ENCODE peak calls at places on chromosomes 1 and 21, in seven cellular contexts. One of them, this sample, is unnamed. For H3K4me1, the result is how much of the 10 kb centered on the place peaks cover.

GRCh38 chr1:173503391-173503790 is 26.3 kb downstream of the PRDX6 start:
- DNase-seq in adrenal gland: no peak
- DNase-seq in K562: peak
- DNase-seq in stomach: no peak
- DNase-seq in tibial artery: no peak
- DNase-seq in heart right ventricle: no peak
- DNase-seq in PC-9: no peak
- DNase-seq in this sample: no peak

GRCh38 chr21:14630556-14631069 is 84.5 kb upstream of the SAMSN1 start:
- DNase-seq in adrenal gland: no peak
- DNase-seq in tibial artery: no peak
- DNase-seq in PC-9: no peak
- DNase-seq in K562: peak
- DNase-seq in heart right ventricle: no peak
- DNase-seq in stomach: no peak
- DNase-seq in this sample: no peak

GRCh38 chr1:56331892-56332567 is 247.3 kb downstream of the PLPP3 start:
- DNase-seq in stomach: no peak
- DNase-seq in tibial artery: no peak
- DNase-seq in heart right ventricle: no peak
- DNase-seq in K562: peak
- DNase-seq in adrenal gland: no peak
- DNase-seq in PC-9: no peak
- DNase-seq in this sample: no peak

GRCh38 chr1:238777551-238777950 is 608.8 kb upstream of the CHRM3 start:
- DNase-seq in tibial artery: no peak
- DNase-seq in K562: no peak
- DNase-seq in PC-9: no peak
- DNase-seq in stomach: no peak
- DNase-seq in adrenal gland: no peak
- DNase-seq in heart right ventricle: no peak
- DNase-seq in this sample: no peak

GRCh38 chr1:10692401-10693021 is 103.9 kb downstream of the CASZ1 start:
- DNase-seq in stomach: peak
- DNase-seq in PC-9: peak
- DNase-seq in adrenal gland: no peak
- DNase-seq in heart right ventricle: no peak
- DNase-seq in K562: peak
- DNase-seq in tibial artery: no peak
- DNase-seq in this sample: no peak

GRCh38 chr1:244226440-244226839 is 175.4 kb downstream of the ZBTB18 start:
- DNase-seq in heart right ventricle: no peak
- DNase-seq in PC-9: peak
- DNase-seq in K562: no peak
- DNase-seq in stomach: no peak
- DNase-seq in adrenal gland: no peak
- DNase-seq in tibial artery: no peak
- DNase-seq in this sample: peak

GRCh38 chr1:220281159-220281574 is 8.9 kb upstream of the RAB3GAP2 start:
- DNase-seq in stomach: no peak
- DNase-seq in K562: peak
- DNase-seq in adrenal gland: no peak
- DNase-seq in heart right ventricle: no peak
- DNase-seq in PC-9: peak
- DNase-seq in tibial artery: no peak
- DNase-seq in this sample: peak

GRCh38 chr1:100087396-100087795 is 45.3 kb downstream of the SASS6 start:
- DNase-seq in adrenal gland: no peak
- DNase-seq in K562: no peak
- DNase-seq in stomach: no peak
- DNase-seq in tibial artery: no peak
- DNase-seq in PC-9: no peak
- DNase-seq in heart right ventricle: no peak
- DNase-seq in this sample: no peak

GRCh38 chr1:26471498-26472329 is 526 bp upstream of the HMGN2 start:
- DNase-seq in tibial artery: peak
- DNase-seq in adrenal gland: peak
- DNase-seq in stomach: peak
- DNase-seq in K562: peak
- DNase-seq in heart right ventricle: peak
- DNase-seq in PC-9: peak
- DNase-seq in this sample: peak

GRCh38 chr1:44647896-44648295 is 26.4 kb downstream of the TMEM53 start:
- DNase-seq in K562: no peak
- DNase-seq in heart right ventricle: no peak
- DNase-seq in tibial artery: no peak
- DNase-seq in stomach: no peak
- DNase-seq in adrenal gland: no peak
- DNase-seq in PC-9: no peak
- DNase-seq in this sample: no peak

GRCh38 chr1:111454859-111455641 is 5.8 kb downstream of the ATP5PB start:
- DNase-seq in tibial artery: no peak
- DNase-seq in adrenal gland: no peak
- DNase-seq in heart right ventricle: no peak
- DNase-seq in K562: no peak
- DNase-seq in PC-9: no peak
- DNase-seq in stomach: no peak
- DNase-seq in this sample: no peak

GRCh38 chr1:114253900-114254299 is 100.2 kb upstream of the SYT6 start:
- DNase-seq in stomach: no peak
- DNase-seq in PC-9: no peak
- DNase-seq in adrenal gland: no peak
- DNase-seq in K562: no peak
- DNase-seq in heart right ventricle: no peak
- DNase-seq in tibial artery: no peak
- DNase-seq in this sample: no peak

DNA sequence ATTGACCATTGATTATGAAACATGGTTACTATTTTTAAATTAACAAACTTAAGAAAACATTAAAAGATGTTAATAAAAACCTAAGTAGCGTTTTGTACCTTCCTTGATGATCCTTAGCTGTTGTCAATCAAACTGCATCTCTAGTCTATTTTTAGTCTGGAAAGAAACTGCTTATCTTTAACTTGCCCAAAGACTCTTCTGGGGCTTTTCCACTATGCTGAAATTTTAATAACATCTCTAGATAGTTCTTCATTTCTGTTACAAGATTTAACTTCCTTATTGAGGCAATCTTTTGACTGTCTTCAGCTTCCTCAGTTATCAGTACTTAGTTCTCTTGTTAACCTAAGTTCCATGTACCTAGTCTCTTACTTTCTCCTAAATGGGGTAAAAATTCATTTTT is 135.9 kb upstream of the HMCN1 start:
- DNase-seq in PC-9: no peak
- DNase-seq in K562: no peak
- DNase-seq in stomach: no peak
- DNase-seq in heart right ventricle: no peak
- DNase-seq in adrenal gland: no peak
- DNase-seq in tibial artery: no peak
- DNase-seq in this sample: no peak
- H3K4me1 ChIP-seq in PC-9: under half
- H3K4me1 ChIP-seq in K562: under half
- H3K4me1 ChIP-seq in stomach: under half
- H3K4me1 ChIP-seq in heart right ventricle: under half
- H3K4me1 ChIP-seq in adrenal gland: under half
- H3K4me1 ChIP-seq in tibial artery: under half
- H3K4me1 ChIP-seq in this sample: under half

DNA sequence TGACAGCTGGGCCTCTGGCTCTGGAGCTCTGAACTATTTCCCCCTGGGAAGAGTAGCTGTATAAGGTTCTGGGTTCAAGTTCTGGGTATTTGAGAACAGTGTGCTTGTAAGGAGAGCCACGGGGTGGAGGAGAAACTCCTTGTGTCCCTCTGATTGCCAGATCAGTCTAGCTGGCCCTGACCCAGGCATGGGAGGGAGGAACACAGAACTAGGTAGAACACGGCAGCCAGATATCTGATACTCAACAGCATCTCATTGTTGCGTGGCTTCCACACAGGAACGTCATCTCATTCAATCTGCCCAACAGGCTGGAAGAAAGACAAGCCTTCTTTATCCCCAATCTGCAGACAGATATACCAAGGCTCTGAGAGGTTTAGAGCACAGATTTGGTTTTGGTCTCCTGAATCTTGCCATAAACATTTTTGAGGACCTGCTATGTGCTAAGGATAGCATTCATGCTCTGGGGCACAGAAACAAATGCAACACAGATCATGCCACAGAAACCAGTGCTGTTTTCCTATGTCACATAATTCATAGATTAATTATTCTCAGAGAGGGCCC is 83.8 kb downstream of the PLXNA2 start:
- DNase-seq in stomach: no peak
- DNase-seq in tibial artery: no peak
- DNase-seq in K562: no peak
- DNase-seq in PC-9: no peak
- DNase-seq in heart right ventricle: no peak
- DNase-seq in adrenal gland: no peak
- DNase-seq in this sample: no peak
- H3K4me1 ChIP-seq in stomach: half or more
- H3K4me1 ChIP-seq in tibial artery: under half
- H3K4me1 ChIP-seq in K562: under half
- H3K4me1 ChIP-seq in PC-9: under half
- H3K4me1 ChIP-seq in heart right ventricle: half or more
- H3K4me1 ChIP-seq in adrenal gland: under half
- H3K4me1 ChIP-seq in this sample: under half

GRCh38 chr1:109391161-109391556 is 6.6 kb downstream of the SORT1 start:
- DNase-seq in tibial artery: no peak
- DNase-seq in K562: no peak
- DNase-seq in adrenal gland: no peak
- DNase-seq in PC-9: no peak
- DNase-seq in heart right ventricle: no peak
- DNase-seq in stomach: no peak
- DNase-seq in this sample: no peak
- H3K4me1 ChIP-seq in tibial artery: under half
- H3K4me1 ChIP-seq in K562: half or more
- H3K4me1 ChIP-seq in adrenal gland: under half
- H3K4me1 ChIP-seq in PC-9: under half
- H3K4me1 ChIP-seq in heart right ventricle: half or more
- H3K4me1 ChIP-seq in stomach: half or more
- H3K4me1 ChIP-seq in this sample: under half

GRCh38 chr1:158604968-158605367 is at the start of gene OR10Z1:
- DNase-seq in stomach: no peak
- DNase-seq in K562: no peak
- DNase-seq in PC-9: no peak
- DNase-seq in heart right ventricle: no peak
- DNase-seq in tibial artery: no peak
- DNase-seq in adrenal gland: no peak
- DNase-seq in this sample: no peak

GRCh38 chr1:158611916-158612315 is 6.8 kb downstream of the OR10Z1 start:
- DNase-seq in stomach: no peak
- DNase-seq in adrenal gland: no peak
- DNase-seq in heart right ventricle: no peak
- DNase-seq in K562: no peak
- DNase-seq in PC-9: no peak
- DNase-seq in tibial artery: no peak
- DNase-seq in this sample: peak

GRCh38 chr1:158607296-158607695 is 2.2 kb downstream of the OR10Z1 start:
- DNase-seq in stomach: no peak
- DNase-seq in tibial artery: no peak
- DNase-seq in adrenal gland: no peak
- DNase-seq in PC-9: no peak
- DNase-seq in K562: no peak
- DNase-seq in heart right ventricle: no peak
- DNase-seq in this sample: no peak
- H3K4me1 ChIP-seq in stomach: under half
- H3K4me1 ChIP-seq in tibial artery: under half
- H3K4me1 ChIP-seq in adrenal gland: under half
- H3K4me1 ChIP-seq in PC-9: under half
- H3K4me1 ChIP-seq in K562: under half
- H3K4me1 ChIP-seq in heart right ventricle: under half
- H3K4me1 ChIP-seq in this sample: under half

GRCh38 chr1:151373196-151373595 is 691 bp upstream of the SELENBP1 start:
- DNase-seq in adrenal gland: no peak
- DNase-seq in heart right ventricle: no peak
- DNase-seq in PC-9: no peak
- DNase-seq in K562: no peak
- DNase-seq in stomach: no peak
- DNase-seq in tibial artery: no peak
- DNase-seq in this sample: no peak
- H3K4me1 ChIP-seq in adrenal gland: under half
- H3K4me1 ChIP-seq in heart right ventricle: half or more
- H3K4me1 ChIP-seq in PC-9: under half
- H3K4me1 ChIP-seq in K562: under half
- H3K4me1 ChIP-seq in stomach: half or more
- H3K4me1 ChIP-seq in tibial artery: under half
- H3K4me1 ChIP-seq in this sample: under half

DNA sequence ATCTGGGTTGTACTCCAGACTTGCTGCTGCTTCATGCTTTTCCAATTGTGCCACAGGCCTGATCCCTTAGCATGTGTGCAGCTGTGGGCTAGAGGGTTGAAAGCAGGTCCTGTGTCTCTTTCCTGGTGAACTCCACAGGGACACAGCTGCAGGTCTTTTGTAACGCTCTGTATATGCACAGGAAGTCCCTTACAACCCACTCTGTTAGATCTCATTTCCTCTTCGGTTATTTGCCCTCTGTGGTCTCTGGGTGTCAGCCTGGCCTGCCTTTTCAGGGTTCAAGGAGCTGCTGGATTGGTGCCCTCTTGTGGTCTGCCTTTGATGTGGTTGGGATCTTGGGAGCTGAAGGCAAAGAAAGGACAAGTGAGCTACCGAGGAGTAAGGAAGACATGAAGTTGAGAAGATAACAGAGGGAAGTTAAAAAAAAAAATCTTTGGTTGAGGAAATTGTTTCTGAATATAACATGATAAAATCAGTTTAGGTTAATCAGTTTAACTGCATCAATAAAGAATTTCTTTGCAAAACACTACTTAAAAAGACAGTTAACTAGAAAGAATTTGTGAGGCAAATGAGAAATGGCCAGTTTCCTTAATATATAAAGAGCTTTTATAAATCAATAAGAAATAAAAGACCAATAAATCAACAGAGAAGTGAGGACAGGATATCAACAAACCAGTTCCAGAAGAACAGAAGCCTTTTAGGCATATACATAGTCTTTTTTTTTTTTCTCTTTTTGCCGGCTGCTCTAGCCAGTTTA is 44.1 kb downstream of the UCK2 start:
- DNase-seq in stomach: peak
- DNase-seq in tibial artery: no peak
- DNase-seq in PC-9: no peak
- DNase-seq in K562: peak
- DNase-seq in adrenal gland: peak
- DNase-seq in heart right ventricle: peak
- DNase-seq in this sample: no peak
- H3K4me1 ChIP-seq in stomach: under half
- H3K4me1 ChIP-seq in tibial artery: under half
- H3K4me1 ChIP-seq in PC-9: under half
- H3K4me1 ChIP-seq in K562: under half
- H3K4me1 ChIP-seq in adrenal gland: under half
- H3K4me1 ChIP-seq in heart right ventricle: under half
- H3K4me1 ChIP-seq in this sample: under half